ENCODE peak calls at places on chromosome 13, in eight cellular contexts. D, K, Y, F, G, U, B and N are unnamed samples.

GRCh38 chr13:105991622-105992254 is 543.7 kb downstream of the EFNB2 start:
- DNase-seq in Y (peak; percentile 66), B (no peak), G (peak; percentile 100), F (no peak), K (peak; percentile 26), D (no peak), U (no peak), N (peak; percentile 41)

GRCh38 chr13:21010621-21011020 is 50.8 kb downstream of the LATS2 start:
- DNase-seq in U (no peak), D (no peak), Y (no peak), B (no peak), F (no peak), K (no peak), G (no peak), N (no peak)

GRCh38 chr13:39918837-39919236 is 263.4 kb downstream of the COG6 start:
- DNase-seq in K (no peak), Y (peak; percentile 32), F (no peak), U (no peak), B (no peak), D (no peak), G (peak; percentile 62), N (no peak)

GRCh38 chr13:110306960-110307696 is at the start of the genes COL4A1 and COL4A2:
- DNase-seq in B (no peak), D (peak; percentile 35), K (peak; percentile 77), F (peak; percentile 86), Y (peak; percentile 91), U (peak; percentile 91), G (peak; percentile 75), N (peak; percentile 51)

GRCh38 chr13:23608704-23609413 is 38.6 kb downstream of the TNFRSF19 start:
- DNase-seq in F (peak; percentile 72), B (no peak), Y (peak; percentile 28), K (no peak), G (no peak), D (no peak), U (no peak), N (peak; percentile 43)

GRCh38 chr13:97367427-97367826 is 66.5 kb upstream of the RAP2A start:
- DNase-seq in D (peak; percentile 28), U (peak; percentile 59), K (no peak), G (no peak), B (no peak), Y (peak; percentile 52), F (no peak), N (no peak)

GRCh38 chr13:23656637-23657036 is 86.4 kb downstream of the TNFRSF19 start:
- DNase-seq in F (no peak), Y (peak; percentile 51), K (no peak), D (no peak), G (no peak), B (no peak), U (no peak), N (no peak)

GRCh38 chr13:54658771-54659170 is 1630.2 kb downstream of the OLFM4 start:
- DNase-seq in K (no peak), Y (no peak), G (no peak), D (no peak), F (no peak), B (no peak), U (no peak), N (no peak)

GRCh38 chr13:86725105-86725504 is 925.9 kb upstream of the SLITRK6 start:
- DNase-seq in U (peak; percentile 57), G (no peak), D (no peak), Y (no peak), K (no peak), B (no peak), F (no peak), N (no peak)

GRCh38 chr13:46551410-46552301 is 1.3 kb upstream of the LRCH1 start:
- DNase-seq in U (peak; percentile 85), D (peak; percentile 60), Y (peak; percentile 80), K (peak; percentile 71), F (peak; percentile 90), G (peak; percentile 56), B (no peak), N (peak; percentile 83)

GRCh38 chr13:49444517-49445395 is 682 bp downstream of the SETDB2 start:
- DNase-seq in F (no peak), Y (peak; percentile 63), G (peak; percentile 52), B (no peak), D (peak; percentile 12), K (no peak), U (peak; percentile 57), N (no peak)

GRCh38 chr13:57865600-57866294 is 234.2 kb downstream of the PCDH17 start:
- DNase-seq in G (no peak), K (no peak), Y (no peak), U (no peak), B (no peak), D (no peak), F (no peak), N (no peak)

GRCh38 chr13:40440990-40441820 is 225.2 kb downstream of the FOXO1 start:
- DNase-seq in F (peak; percentile 95), Y (peak; percentile 69), D (peak; percentile 91), K (peak; percentile 75), G (peak; percentile 57), U (no peak), B (no peak), N (peak; percentile 59)

GRCh38 chr13:54637377-54637776 is 1608.8 kb downstream of the OLFM4 start:
- DNase-seq in K (no peak), G (no peak), U (peak; percentile 56), B (no peak), D (no peak), F (no peak), Y (peak; percentile 36), N (no peak)

GRCh38 chr13:47908200-47908902 is 92.7 kb downstream of the SUCLA2 start:
- DNase-seq in Y (peak; percentile 26), U (no peak), D (no peak), F (no peak), B (no peak), G (peak; percentile 84), K (no peak), N (no peak)

GRCh38 chr13:47904891-47905290 is 96.2 kb downstream of the SUCLA2 start:
- DNase-seq in U (no peak), F (no peak), G (no peak), D (no peak), B (no peak), Y (no peak), K (no peak), N (no peak)

GRCh38 chr13:47904239-47904638 is 96.8 kb downstream of the SUCLA2 start:
- DNase-seq in G (no peak), F (no peak), Y (no peak), U (no peak), B (no peak), D (no peak), K (no peak), N (no peak)

GRCh38 chr13:47901451-47901850 is 99.6 kb downstream of the SUCLA2 start:
- DNase-seq in F (no peak), G (no peak), K (no peak), U (peak; percentile 13), B (no peak), Y (peak; percentile 17), D (no peak), N (no peak)

DNA sequence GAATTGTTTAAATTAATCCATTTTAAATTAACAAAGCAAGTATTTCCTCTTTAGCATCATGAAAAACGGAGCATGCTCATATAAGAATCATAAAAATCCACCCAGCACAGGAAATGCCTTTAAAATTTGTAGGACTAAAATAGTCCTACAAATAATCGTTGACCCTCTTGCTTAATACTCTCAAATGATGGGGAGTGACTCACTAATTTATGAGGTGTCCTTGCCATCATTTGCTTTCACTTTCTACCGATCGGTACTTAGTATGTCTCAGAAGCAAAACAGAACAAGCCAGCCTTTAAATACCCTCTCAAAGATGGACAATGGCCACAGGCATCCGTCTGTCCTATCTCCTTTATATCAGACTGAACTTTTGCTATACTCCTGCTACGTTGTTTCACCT is 97.2 kb downstream of the SUCLA2 start:
- DNase-seq in D (no peak), U (no peak), Y (peak; percentile 52), F (no peak), B (no peak), K (no peak), G (peak; percentile 33), N (no peak)
- H3K4me3 ChIP-seq in D (no peak overlapping the region), U (no peak overlapping the region), Y (no peak overlapping the region), F (no peak overlapping the region), B (peak overlapping the region; percentile 39), K (no peak overlapping the region), G (no peak overlapping the region), N (no peak overlapping the region)

GRCh38 chr13:26855071-26855470 is 94.5 kb upstream of the GPR12 start:
- DNase-seq in D (no peak), K (no peak), Y (no peak), U (no peak), G (no peak), B (no peak), F (no peak), N (no peak)
- H3K4me3 ChIP-seq in D (no peak overlapping the region), K (no peak overlapping the region), Y (no peak overlapping the region), U (no peak overlapping the region), G (no peak overlapping the region), B (no peak overlapping the region), F (no peak overlapping the region), N (no peak overlapping the region)

DNA sequence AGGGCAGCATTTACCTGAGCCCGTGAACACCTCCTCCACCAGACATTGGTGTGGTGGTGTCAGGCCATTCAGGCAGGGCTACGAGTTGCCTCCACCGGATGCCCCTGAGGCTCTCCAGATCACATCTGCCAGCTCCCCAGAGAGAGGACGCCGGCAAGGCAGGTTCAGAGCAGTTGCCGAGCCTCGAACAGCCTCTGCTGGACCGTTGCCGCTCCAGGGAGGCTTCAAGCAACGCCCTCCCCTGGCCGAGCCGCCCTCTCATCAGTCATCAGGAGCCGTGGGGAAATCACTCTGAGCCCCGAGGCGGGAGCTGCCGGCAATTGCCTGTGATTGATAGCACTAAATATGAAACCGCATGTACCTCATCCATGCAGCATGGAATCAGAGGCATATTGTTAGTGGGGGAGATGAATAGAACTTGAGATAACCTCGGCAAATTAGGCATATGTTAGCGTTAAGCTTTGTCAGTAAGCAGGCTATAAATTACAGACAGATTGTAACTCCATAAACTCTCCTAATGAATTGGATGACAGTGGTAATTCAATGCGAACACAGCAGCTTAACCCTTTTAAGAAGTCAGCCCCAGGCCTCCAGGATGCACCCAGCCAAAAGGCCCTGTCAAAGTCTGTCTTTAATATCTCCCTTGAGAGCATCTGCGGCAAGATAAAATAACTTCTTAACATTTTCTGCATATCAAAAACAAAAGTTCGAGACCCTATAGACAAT is 29.8 kb upstream of the SPACA7 start:
- DNase-seq in G (no peak), D (no peak), F (no peak), U (peak; percentile 68), Y (no peak), K (no peak), B (no peak), N (no peak)
- H3K4me3 ChIP-seq in G (no peak overlapping the region), D (no peak overlapping the region), F (no peak overlapping the region), U (peak overlapping the region; percentile 4), Y (no peak overlapping the region), K (no peak overlapping the region), B (no peak overlapping the region), N (no peak overlapping the region)

GRCh38 chr13:113581871-113582270 is 2.7 kb upstream of the TFDP1 start:
- DNase-seq in B (no peak), K (no peak), Y (no peak), U (no peak), G (no peak), F (no peak), D (no peak), N (no peak)

GRCh38 chr13:113573065-113573464 is 11.5 kb upstream of the TFDP1 start:
- DNase-seq in G (peak; percentile 16), B (no peak), F (no peak), K (no peak), Y (no peak), U (no peak), D (no peak), N (peak; percentile 6)

GRCh38 chr13:113576597-113576996 is 8.0 kb upstream of the TFDP1 start:
- DNase-seq in D (no peak), Y (no peak), U (no peak), K (no peak), B (no peak), G (no peak), F (no peak), N (no peak)

GRCh38 chr13:113579686-113580085 is 4.9 kb upstream of the TFDP1 start:
- DNase-seq in U (no peak), G (no peak), F (peak; percentile 18), D (no peak), K (no peak), Y (no peak), B (no peak), N (no peak)

GRCh38 chr13:113577881-113578435 is 6.6 kb upstream of the TFDP1 start:
- DNase-seq in U (no peak), Y (no peak), D (no peak), G (no peak), B (no peak), K (no peak), F (no peak), N (no peak)
- H3K4me3 ChIP-seq in U (no peak overlapping the region), Y (no peak overlapping the region), D (no peak overlapping the region), G (no peak overlapping the region), B (no peak overlapping the region), K (no peak overlapping the region), F (no peak overlapping the region), N (no peak overlapping the region)